ENCODE peak calls at places on chromosomes 16 and 17, in eight cellular contexts. U is heart right ventricle, W is psoas muscle, E is spleen, O is LoVo, C is foreskin fibroblast, H is cardiac muscle cell, P is NCI-H226. V is an unnamed sample.

GRCh38 chr17:70780031-70780430 is 610.7 kb downstream of the KCNJ2 start:
- DNase-seq in U (no peak), W (no peak), E (no peak), O (no peak), C (peak), H (no peak), P (no peak), V (no peak)

GRCh38 chr16:3637371-3637923 is 17.0 kb upstream of the DNASE1 start:
- DNase-seq in U (no peak), W (no peak), E (peak), O (peak), C (no peak), H (peak), P (no peak), V (no peak)

GRCh38 chr16:1746693-1747195 is 24.6 kb downstream of the NME3 start:
- DNase-seq in U (no peak), W (no peak), E (no peak), O (no peak), C (no peak), H (no peak), P (peak), V (no peak)

GRCh38 chr16:76370344-76370743 is 93.1 kb downstream of the CNTNAP4 start:
- DNase-seq in U (no peak), W (no peak), E (no peak), O (no peak), C (no peak), H (no peak), P (no peak), V (no peak)

GRCh38 chr17:40110457-40110856 is 10.1 kb upstream of the NR1D1 start:
- DNase-seq in U (peak), W (no peak), E (no peak), O (no peak), C (no peak), H (no peak), P (no peak), V (no peak)

GRCh38 chr17:32859857-32860525 is 16.9 kb downstream of the MYO1D start:
- DNase-seq in U (no peak), W (no peak), E (no peak), O (no peak), C (no peak), H (peak), P (no peak), V (no peak)

GRCh38 chr17:51909971-51910370 is 248.5 kb downstream of the CA10 start:
- DNase-seq in U (no peak), W (no peak), E (no peak), O (no peak), C (no peak), H (no peak), P (no peak), V (no peak)

GRCh38 chr17:75848523-75849303 is 4.5 kb upstream of the UNC13D start:
- DNase-seq in U (peak), W (peak), E (peak), O (peak), C (peak), H (peak), P (no peak), V (peak)

GRCh38 chr16:84619103-84619460 is 1.2 kb upstream of the COTL1 start:
- DNase-seq in U (no peak), W (no peak), E (no peak), O (no peak), C (no peak), H (no peak), P (no peak), V (no peak)

GRCh38 chr16:10620120-10620519 is 39.7 kb upstream of the EMP2 start:
- DNase-seq in U (no peak), W (no peak), E (no peak), O (no peak), C (no peak), H (no peak), P (no peak), V (no peak)

GRCh38 chr17:74241434-74241833 is 28.1 kb downstream of the TTYH2 start:
- DNase-seq in U (peak), W (no peak), E (no peak), O (no peak), C (no peak), H (no peak), P (no peak), V (no peak)

GRCh38 chr16:72963921-72964320 is 84.0 kb downstream of the ZFHX3 start:
- DNase-seq in U (no peak), W (no peak), E (no peak), O (no peak), C (peak), H (no peak), P (no peak), V (no peak)

GRCh38 chr16:20241321-20241720 is 86.0 kb downstream of the GP2 start:
- DNase-seq in U (no peak), W (no peak), E (no peak), O (no peak), C (no peak), H (no peak), P (no peak), V (no peak)

GRCh38 chr16:88911148-88911945 is 44.9 kb upstream of the PABPN1L start:
- DNase-seq in U (no peak), W (no peak), E (peak), O (no peak), C (no peak), H (no peak), P (no peak), V (no peak)

GRCh38 chr17:49787932-49788442 is 494 bp upstream of the KAT7 start:
- DNase-seq in U (no peak), W (no peak), E (no peak), O (no peak), C (peak), H (no peak), P (no peak), V (no peak)

GRCh38 chr17:7405413-7405881 is 1.6 kb upstream of the TMEM256 start:
- DNase-seq in U (no peak), W (no peak), E (no peak), O (no peak), C (peak), H (peak), P (no peak), V (no peak)

GRCh38 chr17:3667366-3668278 is 756 bp downstream of the TAX1BP3 start:
- DNase-seq in U (peak), W (peak), E (peak), O (peak), C (peak), H (peak), P (peak), V (peak)

GRCh38 chr17:77959216-77959925 is 868 bp downstream of the TNRC6C start:
- DNase-seq in U (no peak), W (peak), E (peak), O (peak), C (peak), H (peak), P (no peak), V (no peak)

GRCh38 chr16:82440336-82440735 is 186.4 kb upstream of the CDH13 start:
- DNase-seq in U (no peak), W (no peak), E (no peak), O (no peak), C (no peak), H (peak), P (no peak), V (no peak)

GRCh38 chr16:4615389-4616046 is 830 bp upstream of the UBALD1 start:
- DNase-seq in U (no peak), W (no peak), E (peak), O (no peak), C (no peak), H (no peak), P (no peak), V (peak)

GRCh38 chr16:49639739-49640388 is 216.0 kb downstream of the ZNF423 start:
- DNase-seq in U (peak), W (peak), E (peak), O (no peak), C (peak), H (peak), P (no peak), V (peak)

GRCh38 chr16:8594149-8594666 is 3.9 kb upstream of the TMEM114 start:
- DNase-seq in U (no peak), W (no peak), E (no peak), O (no peak), C (no peak), H (no peak), P (peak), V (no peak)

V was measured in left ventricle myocardium inferior.